ENCODE peak calls at places on chromosomes 6 and 20, in ten cellular contexts. G, Q, O, K, A, P, W, B, X and I are unnamed samples.
A peak's percentile ranks its signal among the peaks of the same experiment; 100 is the strongest.

GRCh38 chr6:15642276-15642675 is 20.6 kb downstream of the DTNBP1 start:
- DNase-seq in A (no peak), O (no peak), B (no peak), P (no peak), X (no peak), K (no peak), W (no peak), G (no peak), Q (no peak), I (peak; percentile 71)

GRCh38 chr6:149293244-149293643 is 24.3 kb upstream of the TAB2 start:
- DNase-seq in W (no peak), G (no peak), A (no peak), O (peak; percentile 6), Q (no peak), K (no peak), P (no peak), B (no peak), X (no peak), I (no peak)

GRCh38 chr6:168344338-168344737 is 24.8 kb upstream of the DACT2 start:
- DNase-seq in W (no peak), X (no peak), B (no peak), O (no peak), G (no peak), A (no peak), P (no peak), Q (no peak), K (no peak), I (no peak)

GRCh38 chr6:7075341-7075740 is 32.4 kb upstream of the RREB1 start:
- DNase-seq in O (no peak), W (no peak), A (no peak), K (no peak), P (no peak), B (no peak), G (no peak), X (no peak), Q (no peak), I (no peak)

GRCh38 chr6:131122007-131122406 is 13.3 kb upstream of the AKAP7 start:
- DNase-seq in B (no peak), G (no peak), W (no peak), Q (no peak), A (no peak), K (no peak), P (no peak), X (no peak), O (no peak), I (no peak)

GRCh38 chr20:21395666-21396044 is 1.7 kb downstream of the NKX2-4 start:
- DNase-seq in K (peak; percentile 21), W (peak; percentile 23), B (no peak), A (no peak), Q (no peak), O (no peak), P (no peak), G (peak; percentile 18), X (no peak), I (peak; percentile 71)

GRCh38 chr20:34940126-34940525 is 15.5 kb downstream of the GSS start:
- DNase-seq in W (no peak), X (no peak), P (no peak), B (no peak), G (no peak), K (no peak), O (no peak), Q (peak; percentile 45), A (no peak), I (no peak)

GRCh38 chr6:83917001-83917400 is 57.5 kb downstream of the CYB5R4 start:
- DNase-seq in X (no peak), K (no peak), W (no peak), G (no peak), B (no peak), Q (no peak), A (no peak), O (peak; percentile 21), P (no peak), I (no peak)

GRCh38 chr6:119129148-119129967 is 50.9 kb upstream of the FAM184A start:
- DNase-seq in O (peak; percentile 75), W (peak; percentile 85), X (peak; percentile 74), B (no peak), G (no peak), Q (no peak), A (peak; percentile 85), K (no peak), P (peak; percentile 26), I (peak; percentile 87)

GRCh38 chr6:29414588-29414987 is at the start of gene OR12D1:
- DNase-seq in W (no peak), O (no peak), X (no peak), Q (no peak), K (no peak), A (no peak), G (no peak), P (no peak), B (no peak), I (peak; percentile 59)

GRCh38 chr20:49614338-49615050 is 46.6 kb upstream of the PTGIS start:
- DNase-seq in G (no peak), A (no peak), O (no peak), B (no peak), W (no peak), X (no peak), K (no peak), P (no peak), Q (peak; percentile 0), I (no peak)

DNA sequence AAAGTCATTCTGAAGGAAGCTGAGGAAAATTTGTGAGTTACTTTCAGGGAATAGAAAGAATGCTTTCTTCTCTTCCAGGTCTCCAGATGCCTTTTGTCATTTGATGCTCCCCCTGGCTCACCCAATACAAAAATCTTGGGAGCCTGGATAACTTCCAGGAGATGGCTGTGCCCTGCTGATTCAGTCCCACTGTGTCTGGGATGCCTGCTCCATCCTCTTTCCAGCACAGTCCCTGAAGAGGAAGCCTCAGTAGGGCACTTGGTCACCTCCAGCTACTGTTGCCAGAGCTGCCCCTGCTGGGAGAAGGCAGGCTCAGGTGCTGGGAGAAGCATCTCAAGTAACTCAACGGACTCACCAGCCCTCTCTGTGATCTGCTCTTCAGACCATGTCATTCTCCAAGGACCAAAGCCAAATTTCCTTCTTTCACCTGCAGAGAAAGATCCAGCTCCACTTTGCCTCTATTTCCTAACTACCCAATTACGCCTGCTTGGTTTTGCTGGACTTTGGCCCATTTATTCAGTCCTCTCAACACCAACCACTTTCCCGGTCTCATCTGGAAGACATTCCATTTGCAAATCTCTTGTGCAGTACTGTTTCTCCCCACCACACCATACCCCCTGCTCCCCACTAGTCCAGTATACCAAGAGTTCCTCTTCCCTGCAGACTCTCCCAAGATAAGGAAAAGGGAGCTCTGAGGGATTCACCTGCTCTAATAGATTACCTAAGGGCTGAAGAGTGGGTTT is 53.3 kb downstream of the SLC23A2 start:
- DNase-seq in G (no peak), W (no peak), B (no peak), A (no peak), K (no peak), O (peak; percentile 54), P (no peak), Q (no peak), X (no peak), I (peak; percentile 32)
- H3K4me3 ChIP-seq in G (no peak overlapping the region), W (no peak overlapping the region), B (no peak overlapping the region), A (no peak overlapping the region), K (no peak overlapping the region), O (no peak overlapping the region), P (no peak overlapping the region), Q (no peak overlapping the region), X (no peak overlapping the region), I (no peak overlapping the region)

GRCh38 chr6:167122827-167123657 is at the start of gene CCR6:
- DNase-seq in X (no peak), A (no peak), B (no peak), O (no peak), K (no peak), P (no peak), G (no peak), Q (no peak), W (no peak), I (no peak)
- H3K4me3 ChIP-seq in X (no peak within 1 kb of the TSS), A (no peak within 1 kb of the TSS), B (no peak within 1 kb of the TSS), O (no peak within 1 kb of the TSS), K (peak within 1 kb of the TSS; percentile 20), P (no peak within 1 kb of the TSS), G (peak within 1 kb of the TSS; percentile 34), Q (no peak within 1 kb of the TSS), W (no peak within 1 kb of the TSS), I (no peak within 1 kb of the TSS)

GRCh38 chr6:56742122-56742791 is 99.6 kb upstream of the DST start:
- DNase-seq in X (no peak), B (no peak), O (peak; percentile 23), W (no peak), K (no peak), Q (no peak), A (peak; percentile 28), P (no peak), G (no peak), I (no peak)
- H3K4me3 ChIP-seq in X (no peak overlapping the region), B (no peak overlapping the region), O (peak overlapping the region; percentile 34), W (peak overlapping the region; percentile 3), K (no peak overlapping the region), Q (peak overlapping the region; percentile 13), A (peak overlapping the region; percentile 30), P (no peak overlapping the region), G (peak overlapping the region; percentile 48), I (no peak overlapping the region)

GRCh38 chr20:59047938-59048680 is 5.5 kb upstream of the PRELID3B start:
- DNase-seq in A (no peak), P (no peak), X (no peak), G (no peak), K (no peak), B (no peak), Q (no peak), O (peak; percentile 59), W (peak; percentile 67), I (no peak)

GRCh38 chr20:59050437-59050836 is 7.9 kb upstream of the PRELID3B start:
- DNase-seq in B (no peak), K (no peak), Q (no peak), O (no peak), P (no peak), X (no peak), A (no peak), G (no peak), W (no peak), I (no peak)

GRCh38 chr20:59051666-59052065 is 9.1 kb upstream of the PRELID3B start:
- DNase-seq in K (no peak), W (no peak), A (no peak), P (no peak), X (no peak), Q (no peak), B (no peak), O (no peak), G (no peak), I (no peak)

GRCh38 chr20:59046862-59047261 is 4.3 kb upstream of the PRELID3B start:
- DNase-seq in A (no peak), Q (no peak), O (no peak), G (no peak), K (no peak), B (no peak), X (no peak), W (no peak), P (no peak), I (no peak)

GRCh38 chr20:59048681-59049030 is 6.1 kb upstream of the PRELID3B start:
- DNase-seq in Q (no peak), B (no peak), X (no peak), W (no peak), O (no peak), G (no peak), A (no peak), K (no peak), P (no peak), I (no peak)
- H3K4me3 ChIP-seq in Q (no peak overlapping the region), B (no peak overlapping the region), X (no peak overlapping the region), W (peak overlapping the region; percentile 73), O (no peak overlapping the region), G (no peak overlapping the region), A (no peak overlapping the region), K (no peak overlapping the region), P (no peak overlapping the region), I (no peak overlapping the region)